ENCODE peak calls at places on chromosomes 6 and 20, in four cellular contexts. I is GM12865, E is body of pancreas, Z is PC-9. R is an unnamed sample.

GRCh38 chr20:32631916-32632460 is 41.8 kb downstream of the C20orf203 start:
- DNase-seq in I (no peak), Z (no peak), E (no peak), R (no peak)

GRCh38 chr6:81820979-81821378 is 68.5 kb upstream of the TENT5A start:
- DNase-seq in Z (no peak), E (no peak), I (peak), R (no peak)

GRCh38 chr6:114342086-114342825 is 567 bp downstream of the HS3ST5 start:
- DNase-seq in E (peak), Z (peak), I (no peak), R (peak)

GRCh38 chr20:64109390-64109747 is 2.0 kb upstream of the NPBWR2 start:
- DNase-seq in Z (no peak), I (no peak), E (peak), R (no peak)

GRCh38 chr6:90068264-90068663 is 174.0 kb downstream of the GJA10 start:
- DNase-seq in I (no peak), Z (no peak), E (no peak), R (peak)

GRCh38 chr20:1933465-1933870 is 38.3 kb downstream of the SIRPA start:
- DNase-seq in Z (no peak), E (peak), I (no peak), R (no peak)

GRCh38 chr20:46117704-46118467 is at the start of gene CD40:
- DNase-seq in E (peak), Z (peak), I (peak), R (peak)

GRCh38 chr6:122645256-122645655 is 35.1 kb downstream of the PKIB start:
- DNase-seq in I (no peak), Z (no peak), E (no peak), R (no peak)

GRCh38 chr6:28371280-28371679 is 21.5 kb downstream of the ZKSCAN3 start:
- DNase-seq in I (no peak), E (no peak), Z (no peak), R (no peak)

GRCh38 chr6:37158508-37158907 is 11.4 kb upstream of the PIM1 start:
- DNase-seq in Z (no peak), E (no peak), I (no peak), R (no peak)

GRCh38 chr6:50062051-50062450 is 12.3 kb upstream of the DEFB112 start:
- DNase-seq in E (no peak), Z (no peak), I (peak), R (peak)

GRCh38 chr6:108737594-108738546 is 110.4 kb upstream of the ARMC2 start:
- DNase-seq in Z (peak), I (peak), E (peak), R (peak)

GRCh38 chr6:156379946-156380707 is 397.1 kb upstream of the ARID1B start:
- DNase-seq in E (no peak), I (no peak), Z (no peak), R (no peak)

GRCh38 chr20:43492101-43492500 is 15.4 kb upstream of the L3MBTL1 start:
- DNase-seq in I (peak), E (no peak), Z (no peak), R (no peak)

GRCh38 chr6:158835616-158836221 is 16.6 kb upstream of the EZR start:
- DNase-seq in I (no peak), E (peak), Z (peak), R (peak)

GRCh38 chr6:130715058-130715457 is 112.1 kb upstream of the SMLR1 start:
- DNase-seq in I (no peak), Z (no peak), E (no peak), R (no peak)

GRCh38 chr6:104954091-104954797 is 2.7 kb upstream of the LIN28B start:
- DNase-seq in I (no peak), E (no peak), Z (no peak), R (no peak)

GRCh38 chr6:130223508-130223907 is 757 bp upstream of the SAMD3 start:
- DNase-seq in Z (no peak), E (no peak), I (peak), R (peak)

GRCh38 chr20:48821261-48821910 is 6.4 kb downstream of the PREX1 start:
- DNase-seq in Z (no peak), E (no peak), I (peak), R (no peak)

GRCh38 chr20:38554986-38555385 is 26.0 kb upstream of the ADIG start:
- DNase-seq in E (no peak), I (no peak), Z (no peak), R (no peak)

GRCh38 chr6:109690373-109690739 is 646 bp downstream of the AK9 start:
- DNase-seq in E (peak), Z (peak), I (peak), R (peak)

GRCh38 chr6:167350731-167351655 is 26.1 kb downstream of the TTLL2 start:
- DNase-seq in Z (no peak), E (peak), I (peak), R (peak)

DNA sequence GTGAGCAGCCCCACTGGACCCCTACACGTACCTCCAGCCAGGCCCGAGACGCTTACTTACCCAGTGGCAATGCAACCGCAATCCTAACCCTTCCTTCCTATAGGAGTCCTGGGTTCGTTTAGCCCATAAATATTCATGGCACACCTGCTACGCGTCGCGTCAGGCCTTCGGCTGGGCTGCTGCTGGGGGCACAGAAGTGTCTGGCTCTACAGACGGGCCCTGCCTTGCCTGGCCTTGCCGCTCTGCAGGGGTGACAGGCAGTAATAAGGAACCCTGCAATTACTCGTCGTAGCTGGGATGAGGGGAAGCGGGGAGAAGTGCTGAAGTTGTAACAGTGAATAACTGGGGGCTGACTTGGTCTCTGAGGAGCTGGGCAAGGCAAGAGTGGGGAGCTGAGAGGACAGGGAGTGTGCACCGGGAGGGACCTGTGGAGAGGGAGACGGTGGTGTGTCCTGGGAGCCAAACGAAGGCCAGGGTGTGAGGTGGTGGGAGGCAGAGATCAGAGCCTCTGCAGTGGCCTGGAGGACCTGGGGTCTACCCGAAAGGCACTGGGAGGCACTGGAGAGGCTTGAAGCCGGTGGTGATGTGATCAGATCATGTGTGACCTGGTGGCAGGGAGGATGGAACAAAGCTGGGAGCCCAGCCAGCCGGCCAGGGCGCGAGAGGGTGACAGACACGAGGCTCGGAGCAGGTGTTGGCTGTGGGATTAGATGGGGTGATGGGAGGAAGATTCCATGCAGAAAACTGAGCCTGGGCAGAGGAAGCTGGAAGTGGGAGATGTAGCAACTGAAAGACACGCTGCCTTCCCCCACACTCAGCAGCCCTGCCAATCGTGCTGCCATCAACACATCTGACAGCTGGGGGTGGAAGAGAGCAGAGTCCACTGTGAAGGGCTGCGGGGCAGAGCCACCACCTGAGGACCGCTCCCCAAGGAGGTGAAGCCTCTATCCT is 36.4 kb downstream of the PSMG4 start:
- DNase-seq in E (peak), I (no peak), Z (no peak), R (peak)
- TF ChIP-seq CTCF in E (no peak), I (no peak), Z (no peak), R (no peak)

DNA sequence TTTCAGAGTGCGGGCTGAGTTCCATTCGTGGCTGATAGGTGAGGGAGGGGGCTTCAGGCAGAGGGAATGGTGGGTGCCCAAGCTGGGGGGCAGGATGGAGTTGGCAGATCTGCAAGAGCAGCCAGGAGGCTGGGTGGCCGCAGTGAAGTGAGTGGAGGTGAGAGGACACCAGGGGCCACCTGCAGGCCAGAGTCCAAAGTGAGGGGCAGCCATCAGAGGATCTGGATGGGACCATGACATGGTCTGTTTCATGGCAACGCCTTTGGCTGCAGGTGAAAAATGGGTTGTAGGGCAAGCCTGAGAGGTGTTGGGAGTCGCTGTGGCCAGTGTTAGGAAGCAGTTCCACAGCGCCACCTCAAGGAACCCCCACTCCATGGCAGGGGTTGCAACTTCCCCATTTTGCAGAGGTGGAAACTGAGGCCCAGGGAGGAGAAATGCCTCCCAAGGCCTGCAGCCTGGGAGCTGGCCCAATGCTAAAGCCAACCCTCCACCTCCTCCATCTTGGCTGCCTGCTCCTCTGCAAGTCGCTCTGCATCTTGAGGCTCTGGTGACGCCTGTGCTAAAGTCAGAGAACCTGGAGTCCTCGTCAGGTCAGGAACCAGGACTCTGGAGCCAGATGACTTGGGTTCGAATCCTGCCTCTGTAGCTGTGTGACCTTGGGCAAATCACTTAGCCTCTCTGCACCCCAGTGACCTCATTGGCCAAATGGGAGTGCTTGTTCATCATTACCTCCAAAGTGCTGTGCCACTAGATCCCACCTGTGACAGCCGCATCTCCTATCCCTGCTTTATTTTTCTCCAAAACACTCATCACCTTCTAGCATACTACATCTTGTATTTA is 153.8 kb downstream of the CEBPB start:
- DNase-seq in Z (no peak), I (peak), E (no peak), R (no peak)
- TF ChIP-seq CTCF in Z (peak), I (peak), E (no peak), R (peak)

GRCh38 chr6:4849628-4850027 is 73.4 kb downstream of the CDYL start:
- DNase-seq in I (no peak), E (no peak), Z (no peak), R (no peak)

GRCh38 chr6:4846387-4846786 is 70.2 kb downstream of the CDYL start:
- DNase-seq in Z (no peak), I (no peak), E (no peak), R (no peak)

GRCh38 chr6:4851035-4851434 is 74.8 kb downstream of the CDYL start:
- DNase-seq in I (no peak), Z (no peak), E (no peak), R (no peak)

GRCh38 chr6:4849214-4849613 is 73.0 kb downstream of the CDYL start:
- DNase-seq in I (no peak), E (no peak), Z (no peak), R (no peak)

GRCh38 chr6:4848382-4849068 is 72.3 kb downstream of the CDYL start:
- DNase-seq in I (peak), E (peak), Z (peak), R (peak)
- TF ChIP-seq CTCF in I (peak), E (peak), Z (peak), R (no peak)

GRCh38 chr20:20839771-20840170 is 127.3 kb upstream of the RALGAPA2 start:
- DNase-seq in E (no peak), I (no peak), Z (no peak), R (no peak)

GRCh38 chr20:20832715-20833114 is 120.3 kb upstream of the RALGAPA2 start:
- DNase-seq in Z (no peak), E (no peak), I (no peak), R (no peak)

GRCh38 chr20:20835897-20836296 is 123.5 kb upstream of the RALGAPA2 start:
- DNase-seq in E (no peak), Z (no peak), I (no peak), R (no peak)

GRCh38 chr20:20831794-20832193 is 119.3 kb upstream of the RALGAPA2 start:
- DNase-seq in E (no peak), I (no peak), Z (no peak), R (no peak)

GRCh38 chr20:20837574-20838021 is 125.2 kb upstream of the RALGAPA2 start:
- DNase-seq in I (peak), Z (peak), E (peak), R (peak)
- TF ChIP-seq CTCF in I (peak), Z (peak), E (peak), R (no peak)

GRCh38 chr20:3704085-3704484 is 8.3 kb downstream of the SIGLEC1 start:
- DNase-seq in Z (no peak), I (no peak), E (no peak), R (no peak)
- TF ChIP-seq CTCF in Z (no peak), I (no peak), E (no peak), R (no peak)

DNA sequence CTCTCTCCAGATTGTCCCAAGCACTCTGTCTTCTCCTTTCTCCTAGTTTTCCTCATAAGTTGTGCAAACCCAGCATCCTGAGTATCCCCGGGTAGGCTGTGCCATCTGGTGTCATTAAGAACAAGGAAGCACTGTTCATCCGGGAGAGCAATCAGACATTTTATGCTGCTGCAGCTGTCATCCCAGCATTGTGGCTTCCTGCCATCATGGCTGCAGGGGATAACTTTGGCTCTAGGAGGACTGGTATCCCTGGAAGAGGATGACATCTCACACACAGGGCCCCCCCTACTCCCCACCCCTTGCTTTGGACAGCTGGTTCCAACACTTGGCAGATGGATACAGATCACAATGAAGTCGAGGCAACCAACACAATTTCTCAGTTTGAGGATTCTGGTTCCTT is 1195.1 kb upstream of the MAP3K7 start:
- DNase-seq in E (peak), Z (no peak), I (no peak), R (no peak)
- TF ChIP-seq CTCF in E (no peak), Z (no peak), I (no peak), R (no peak)

R was measured in Calu3.